ENCODE peak calls at places on chromosomes 5 and 9, in six cellular contexts. W is MCF 10A, K is AG10803, U is astrocyte of the spinal cord, I is BJ, Z is cardiac muscle cell. O is an unnamed sample.

GRCh38 chr9:129038109-129038852 is 1.9 kb downstream of the MIGA2 start:
- DNase-seq in W (no peak), K (no peak), U (no peak), I (no peak), Z (peak; percentile 35), O (no peak)

GRCh38 chr9:105444130-105444529 is 3.7 kb upstream of the FSD1L start:
- DNase-seq in W (no peak), K (peak; percentile 53), U (peak; percentile 14), I (no peak), Z (no peak), O (no peak)

GRCh38 chr9:5762421-5762820 is 70.5 kb downstream of the ERMP1 start:
- DNase-seq in W (no peak), K (no peak), U (no peak), I (no peak), Z (no peak), O (no peak)

GRCh38 chr5:142748568-142749249 is 21.5 kb upstream of the ARHGAP26 start:
- DNase-seq in W (peak; percentile 84), K (no peak), U (no peak), I (no peak), Z (no peak), O (no peak)

GRCh38 chr5:172689801-172690200 is 48.7 kb downstream of the NEURL1B start:
- DNase-seq in W (no peak), K (no peak), U (no peak), I (no peak), Z (no peak), O (no peak)

GRCh38 chr9:61669352-61669751 is 479.5 kb downstream of the SPATA31A7 start:
- DNase-seq in W (no peak), K (no peak), U (no peak), I (no peak), Z (no peak), O (no peak)

GRCh38 chr5:142056831-142057696 is 44.2 kb upstream of the GNPDA1 start:
- DNase-seq in W (no peak), K (no peak), U (no peak), I (no peak), Z (no peak), O (no peak)

GRCh38 chr9:83323148-83323547 is 215.1 kb downstream of the FRMD3 start:
- DNase-seq in W (no peak), K (no peak), U (no peak), I (no peak), Z (no peak), O (no peak)

DNA sequence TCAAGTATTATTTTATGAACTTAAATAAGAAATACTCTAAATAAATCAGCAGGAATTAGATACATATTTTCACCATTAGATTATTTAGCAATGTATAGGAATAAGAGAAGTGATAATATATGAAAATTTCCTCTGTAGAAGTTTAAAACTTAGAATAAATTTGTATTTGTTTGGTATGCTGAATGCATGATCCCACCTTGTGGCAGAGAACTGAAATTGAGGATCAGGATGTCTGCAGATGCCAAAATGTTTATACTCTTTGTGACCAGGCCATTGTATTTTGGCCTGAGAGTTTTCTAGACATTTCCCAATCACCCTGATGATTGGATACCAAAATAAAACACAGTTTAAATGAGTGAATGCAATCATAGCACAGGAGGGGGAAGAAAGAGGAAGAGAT is 6.3 kb downstream of the TYRP1 start:
- DNase-seq in W (peak; percentile 29), K (peak; percentile 21), U (peak; percentile 14), I (no peak), Z (peak; percentile 79), O (no peak)
- TF ChIP-seq CTCF in W (no peak), K (peak; percentile 51), U (peak; percentile 47), I (peak; percentile 49), Z (peak; percentile 56), O (no peak)

DNA sequence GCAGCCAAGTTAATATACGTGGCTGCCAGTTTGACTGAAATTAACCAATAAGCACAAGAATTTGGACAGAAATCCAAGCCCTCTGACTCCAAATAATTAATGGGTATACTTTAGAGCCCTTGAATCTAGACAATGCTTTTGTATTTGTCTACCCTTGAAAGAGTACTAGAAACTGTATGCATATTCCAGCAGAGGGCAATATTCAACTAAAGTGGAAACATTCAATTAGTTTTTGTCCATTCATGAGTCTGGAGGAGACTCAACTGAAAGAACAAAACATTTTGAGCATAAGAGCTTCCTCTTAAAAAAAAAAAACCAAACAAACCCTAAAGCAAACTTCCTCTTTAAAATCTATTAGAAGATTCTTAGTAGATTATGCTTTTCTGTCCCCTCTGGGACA is 157.8 kb downstream of the ARHGEF28 start:
- DNase-seq in W (no peak), K (peak; percentile 50), U (peak; percentile 48), I (no peak), Z (peak; percentile 48), O (no peak)
- TF ChIP-seq CTCF in W (peak; percentile 30), K (peak; percentile 48), U (peak; percentile 46), I (peak; percentile 52), Z (peak; percentile 41), O (no peak)

GRCh38 chr9:126661122-126661520 is 47.4 kb downstream of the LMX1B start:
- DNase-seq in W (no peak), K (no peak), U (no peak), I (no peak), Z (no peak), O (no peak)

GRCh38 chr9:126664893-126665695 is 51.4 kb downstream of the LMX1B start:
- DNase-seq in W (no peak), K (no peak), U (no peak), I (no peak), Z (no peak), O (no peak)

GRCh38 chr9:126658964-126659555 is 45.3 kb downstream of the LMX1B start:
- DNase-seq in W (no peak), K (no peak), U (no peak), I (no peak), Z (no peak), O (no peak)

GRCh38 chr9:126663661-126664072 is 49.9 kb downstream of the LMX1B start:
- DNase-seq in W (peak; percentile 5), K (no peak), U (no peak), I (no peak), Z (no peak), O (no peak)

GRCh38 chr9:126661521-126662251 is 48.0 kb downstream of the LMX1B start:
- DNase-seq in W (peak; percentile 35), K (no peak), U (no peak), I (no peak), Z (peak; percentile 18), O (no peak)
- TF ChIP-seq CTCF in W (no peak), K (no peak), U (no peak), I (no peak), Z (no peak), O (no peak)

DNA sequence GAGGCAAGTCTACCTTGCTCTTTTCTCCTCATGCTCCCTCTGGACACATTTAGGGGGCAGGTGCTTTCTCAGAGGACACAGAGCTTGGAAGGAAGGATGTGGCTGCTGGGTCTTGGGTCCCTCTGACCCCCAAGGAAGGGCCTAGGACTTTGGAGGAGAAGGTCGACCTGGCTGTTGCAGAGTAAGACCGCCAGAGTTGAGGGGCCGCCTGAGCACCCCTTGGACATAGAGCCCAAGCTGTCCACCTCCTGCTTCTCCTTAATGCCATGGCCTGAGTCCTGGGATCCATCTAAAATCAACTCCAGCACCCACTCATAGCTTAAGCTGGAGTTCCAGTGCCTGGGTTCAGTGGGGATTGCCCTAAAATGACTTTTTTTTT is 20.6 kb downstream of the LAMC3 start:
- DNase-seq in W (no peak), K (no peak), U (no peak), I (no peak), Z (no peak), O (no peak)
- TF ChIP-seq CTCF in W (no peak), K (no peak), U (no peak), I (no peak), Z (no peak), O (no peak)

DNA sequence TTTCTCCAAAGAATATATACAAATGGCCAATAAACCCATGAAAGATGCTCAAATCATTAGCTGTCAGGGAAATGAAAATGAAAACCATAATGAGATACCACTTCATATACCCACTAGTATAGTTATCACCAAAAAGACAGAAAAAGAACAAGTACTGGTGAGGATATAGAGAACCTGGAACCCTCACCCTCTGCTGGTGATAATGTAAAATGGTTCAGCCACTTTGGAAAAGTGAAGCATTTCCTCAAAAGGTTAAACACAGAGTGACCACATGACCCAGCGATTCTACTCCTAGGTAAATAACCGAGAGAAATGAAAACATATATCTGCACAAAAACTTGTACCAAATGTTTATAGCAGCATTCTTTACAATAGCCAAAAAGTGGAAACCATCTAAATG is 72.0 kb downstream of the HSD17B3 start:
- DNase-seq in W (no peak), K (no peak), U (no peak), I (no peak), Z (no peak), O (no peak)
- TF ChIP-seq CTCF in W (no peak), K (no peak), U (peak; percentile 4), I (no peak), Z (no peak), O (no peak)

DNA sequence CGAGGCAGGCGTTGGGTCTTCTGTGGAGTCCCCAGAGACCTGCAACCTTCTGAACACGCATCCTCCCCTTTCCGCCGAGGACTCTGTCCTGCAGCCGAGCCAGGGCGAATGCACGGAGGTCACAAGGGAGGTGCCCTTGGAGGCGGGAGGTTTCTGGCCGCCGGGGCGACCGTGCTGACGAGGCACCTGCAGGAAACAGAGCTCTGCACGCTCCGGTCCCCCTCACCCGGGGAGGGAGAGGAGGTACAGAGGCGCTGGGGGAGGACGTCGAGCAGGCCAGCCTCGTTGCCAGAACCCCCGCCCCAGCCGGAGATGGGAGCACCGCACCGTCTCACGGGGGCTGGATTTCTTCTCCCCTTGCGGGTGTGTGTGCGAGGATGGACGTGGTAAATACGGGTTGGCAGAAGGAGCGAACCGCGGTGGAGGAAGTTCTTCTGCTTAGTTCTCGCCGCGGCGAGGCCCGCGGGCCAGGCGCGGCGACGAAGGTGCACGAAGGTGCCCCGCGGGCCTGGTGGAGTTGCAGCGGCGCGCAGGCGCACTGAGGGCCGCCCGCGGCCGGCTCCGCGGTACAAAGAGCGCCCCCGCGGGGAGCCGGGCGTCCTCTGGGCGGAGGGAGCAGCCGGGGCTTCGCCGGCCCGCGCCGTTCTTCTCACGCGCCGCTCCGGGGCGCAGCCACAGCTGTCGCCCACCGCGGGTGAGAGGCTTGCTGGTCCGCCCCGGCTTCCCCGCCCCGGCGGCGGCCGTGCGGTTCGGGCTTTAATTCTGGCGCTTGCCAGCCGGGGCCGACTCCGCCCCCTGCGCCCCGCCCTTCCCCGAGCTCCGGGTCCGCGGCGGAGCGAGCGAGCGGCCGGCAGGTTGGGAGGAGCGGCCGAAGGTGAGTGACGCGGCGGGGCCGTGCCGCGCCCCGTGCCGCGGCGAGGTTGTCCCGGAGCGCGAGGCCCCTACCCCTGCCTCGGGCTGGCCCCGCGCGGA is 289.5 kb downstream of the DOCK8 start:
- DNase-seq in W (peak; percentile 82), K (peak; percentile 19), U (peak; percentile 45), I (no peak), Z (peak; percentile 78), O (peak; percentile 78)
- TF ChIP-seq CTCF in W (peak; percentile 21), K (peak; percentile 5), U (peak; percentile 22), I (no peak), Z (peak; percentile 38), O (peak; percentile 7)